ENCODE peak calls at places on chromosome 11, in eight cellular contexts. X is SK-N-SH, V is K562, K is A549, E is H1, C is IMR-90, Q is GM12878, F is HepG2. P is an unnamed sample.

GRCh38 chr11:130448416-130449068 is at the start of gene ADAMTS15:
- DNase-seq in F (peak; percentile 9), K (peak; percentile 83), X (peak; percentile 81), Q (no peak), C (peak; percentile 84), V (no peak), E (peak; percentile 80), P (peak; percentile 91)

GRCh38 chr11:66950113-66950535 is 8.1 kb downstream of the PC start:
- DNase-seq in E (no peak), K (peak; percentile 97), C (peak; percentile 94), Q (no peak), X (no peak), F (peak; percentile 87), V (peak; percentile 86), P (peak; percentile 27)

GRCh38 chr11:33713162-33713913 is 12.7 kb upstream of the C11orf91 start:
- DNase-seq in F (no peak), K (no peak), Q (no peak), V (no peak), X (no peak), E (no peak), C (no peak), P (no peak)

GRCh38 chr11:118889796-118890195 is 6.1 kb downstream of the CXCR5 start:
- DNase-seq in V (no peak), Q (no peak), E (no peak), K (no peak), X (no peak), F (no peak), C (no peak), P (no peak)

GRCh38 chr11:3044004-3044403 is 13.2 kb downstream of the CARS1 start:
- DNase-seq in X (no peak), C (peak; percentile 24), F (no peak), K (no peak), E (no peak), Q (no peak), V (no peak), P (no peak)

GRCh38 chr11:107769189-107769588 is 57.3 kb upstream of the SLN start:
- DNase-seq in C (peak; percentile 70), V (peak; percentile 18), K (no peak), E (no peak), X (no peak), F (peak; percentile 7), Q (no peak), P (no peak)

GRCh38 chr11:115911656-115912055 is 407.4 kb upstream of the CADM1 start:
- DNase-seq in E (no peak), C (no peak), X (peak; percentile 32), F (no peak), Q (no peak), V (no peak), K (no peak), P (no peak)

GRCh38 chr11:18749681-18750319 is 23.8 kb upstream of the IGSF22 start:
- DNase-seq in F (peak; percentile 25), K (peak; percentile 37), Q (no peak), X (peak; percentile 38), E (no peak), C (peak; percentile 75), V (no peak), P (peak; percentile 30)

GRCh38 chr11:31477528-31478255 is 31.7 kb downstream of the IMMP1L start:
- DNase-seq in Q (no peak), E (no peak), K (no peak), F (no peak), V (no peak), C (no peak), X (peak; percentile 32), P (no peak)

GRCh38 chr11:114302663-114303062 is 6.5 kb downstream of the NNMT start:
- DNase-seq in F (no peak), V (no peak), C (no peak), K (no peak), X (no peak), Q (no peak), E (no peak), P (no peak)

GRCh38 chr11:19605500-19606371 is 106.9 kb upstream of the NAV2 start:
- DNase-seq in X (no peak), F (no peak), Q (no peak), K (no peak), C (peak; percentile 68), E (no peak), V (no peak), P (no peak)

GRCh38 chr11:122264121-122264520 is 148.1 kb upstream of the BLID start:
- DNase-seq in K (no peak), Q (no peak), C (no peak), F (no peak), V (no peak), E (no peak), X (no peak), P (no peak)

GRCh38 chr11:61127991-61128390 is 25.7 kb downstream of the CD5 start:
- DNase-seq in Q (no peak), V (no peak), E (no peak), X (no peak), C (no peak), K (no peak), F (no peak), P (no peak)

GRCh38 chr11:61128947-61129346 is 26.7 kb downstream of the CD5 start:
- DNase-seq in C (no peak), V (no peak), E (no peak), F (no peak), Q (no peak), K (no peak), X (no peak), P (no peak)

GRCh38 chr11:61131186-61131585 is 28.9 kb downstream of the CD5 start:
- DNase-seq in V (no peak), C (no peak), K (no peak), E (no peak), X (no peak), Q (no peak), F (no peak), P (no peak)

GRCh38 chr11:61131586-61131985 is 29.3 kb downstream of the CD5 start:
- DNase-seq in V (no peak), X (no peak), Q (no peak), C (no peak), F (no peak), E (no peak), K (no peak), P (no peak)

DNA sequence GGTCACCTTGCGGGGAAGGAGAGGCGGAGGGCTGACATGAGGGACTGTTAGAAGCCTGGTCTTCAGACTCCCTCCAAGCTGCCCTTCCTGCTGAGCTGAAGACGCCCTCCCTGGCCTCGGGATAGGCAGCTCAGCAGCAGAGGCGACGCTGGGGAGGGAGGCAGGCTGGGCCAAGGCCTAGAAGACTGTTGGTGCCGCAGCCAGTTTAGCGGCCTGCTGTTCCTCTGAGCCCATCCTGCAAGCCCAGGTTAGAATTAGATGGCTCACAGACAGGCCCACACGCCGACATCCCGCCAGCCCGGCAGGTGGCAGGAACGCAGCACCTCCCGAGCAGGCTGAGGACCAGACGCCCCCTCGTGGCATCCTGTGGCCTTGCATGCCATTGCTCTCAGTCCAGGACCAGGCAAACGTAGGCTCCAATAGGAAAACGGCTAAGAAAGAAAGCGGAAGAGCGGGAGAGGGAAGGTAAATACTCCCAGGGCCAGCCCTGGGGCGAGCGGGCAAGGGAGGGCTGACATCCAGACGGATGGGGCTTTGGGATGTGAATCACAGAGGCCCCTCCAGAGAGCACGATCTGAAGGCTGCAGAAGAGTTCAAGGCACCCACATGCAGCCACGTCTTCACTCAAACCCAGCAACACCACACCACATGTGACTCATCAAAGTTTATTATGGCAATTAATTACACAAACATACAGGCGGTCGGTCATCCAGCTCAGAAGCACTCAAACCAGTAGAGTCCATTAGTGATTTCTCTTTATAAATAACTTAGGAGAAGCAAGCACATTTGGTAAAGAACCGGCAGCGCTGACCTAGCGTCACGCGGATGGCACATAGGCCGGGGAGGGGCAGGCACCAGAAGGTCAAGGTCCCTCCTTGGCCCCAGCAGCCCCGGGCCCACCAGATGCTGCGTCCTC is 27.6 kb downstream of the CD5 start:
- DNase-seq in K (peak; percentile 91), F (peak; percentile 82), E (peak; percentile 91), V (peak; percentile 91), Q (peak; percentile 44), C (peak; percentile 93), X (peak; percentile 96), P (peak; percentile 97)
- TF ChIP-seq USF2 in K (no peak), F (no peak), E (no peak), V (no peak), Q (no peak), C (no peak), X (no peak), P (peak; percentile 30)

DNA sequence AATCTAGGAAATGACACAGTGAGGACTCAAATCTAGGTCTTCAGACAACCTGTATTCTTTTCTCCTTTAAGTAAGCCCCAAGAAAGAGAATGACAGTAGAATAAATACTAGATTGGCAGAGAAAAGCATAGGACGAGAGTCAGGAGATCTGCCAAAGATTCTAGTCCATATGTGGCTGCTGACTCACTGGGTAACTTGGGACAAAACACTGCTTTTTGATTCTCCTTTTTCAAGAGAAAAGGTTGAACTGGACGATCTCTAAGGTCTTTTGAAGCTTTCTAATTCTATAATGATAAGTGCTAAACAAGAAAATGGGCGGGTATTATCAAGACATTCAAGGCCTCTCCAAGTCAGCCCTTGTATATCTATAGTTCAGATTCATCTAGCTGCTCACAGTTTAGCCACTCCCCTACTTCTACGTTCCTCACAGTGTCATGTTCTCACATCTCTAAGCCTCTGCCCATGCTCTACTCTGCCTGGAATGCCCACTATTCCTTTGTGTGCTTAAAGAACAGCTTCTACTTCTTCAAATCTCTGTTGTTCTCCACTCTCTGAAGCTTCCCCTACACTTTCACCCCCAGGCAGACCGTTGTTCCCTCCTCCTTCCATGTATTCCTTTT is 53.0 kb downstream of the RELT start:
- DNase-seq in F (no peak), X (no peak), V (no peak), K (no peak), E (no peak), C (peak; percentile 75), Q (no peak), P (no peak)
- TF ChIP-seq USF2 in F (no peak), X (no peak), V (no peak), K (no peak), E (no peak), C (no peak), Q (no peak), P (no peak)

GRCh38 chr11:77196961-77197360 is 68.9 kb downstream of the MYO7A start:
- DNase-seq in X (no peak), Q (no peak), K (no peak), F (no peak), V (no peak), E (no peak), C (no peak), P (peak; percentile 8)

GRCh38 chr11:77198440-77198849 is 70.4 kb downstream of the MYO7A start:
- DNase-seq in C (peak; percentile 10), X (peak; percentile 62), K (peak; percentile 53), E (peak; percentile 44), F (peak; percentile 41), V (peak; percentile 72), Q (no peak), P (peak; percentile 82)

GRCh38 chr11:77199346-77199745 is 71.3 kb downstream of the MYO7A start:
- DNase-seq in K (no peak), C (no peak), V (no peak), E (no peak), F (no peak), Q (no peak), X (no peak), P (no peak)

GRCh38 chr11:77200351-77200750 is 72.3 kb downstream of the MYO7A start:
- DNase-seq in C (no peak), E (no peak), F (no peak), V (no peak), K (no peak), Q (no peak), X (no peak), P (no peak)

GRCh38 chr11:77197626-77198320 is 69.7 kb downstream of the MYO7A start:
- DNase-seq in V (no peak), K (no peak), Q (no peak), F (no peak), X (no peak), C (no peak), E (no peak), P (no peak)
- TF ChIP-seq USF2 in V (no peak), K (no peak), Q (no peak), F (no peak), X (no peak), C (no peak), E (no peak), P (no peak)

GRCh38 chr11:97361812-97362378 is 972.1 kb downstream of the JRKL start:
- DNase-seq in Q (no peak), F (no peak), K (no peak), C (no peak), E (no peak), X (no peak), V (no peak), P (no peak)
- TF ChIP-seq USF2 in Q (no peak), F (no peak), K (no peak), C (no peak), E (no peak), X (no peak), V (no peak), P (no peak)

P was measured in WTC11.